ENCODE peak calls at places on chromosomes 12 and 14, in five cellular contexts. R is neural crest cell, B is NCI-H2171 treated with DMSO at 0.1 percent for 48 hours, M is caudate nucleus, X is COR-L47. F is an unnamed sample.

GRCh38 chr12:6852651-6853354 is 853 bp downstream of the USP5 start:
- DNase-seq in R (no peak), B (peak; percentile 100), M (peak; percentile 56), X (no peak), F (no peak)

GRCh38 chr12:69274861-69275260 is 35.5 kb downstream of the CPSF6 start:
- DNase-seq in R (no peak), B (no peak), M (no peak), X (no peak), F (no peak)

GRCh38 chr12:130954544-130954831 is 781 bp downstream of the ADGRD1 start:
- DNase-seq in R (no peak), B (no peak), M (no peak), X (no peak), F (no peak)

GRCh38 chr14:69471916-69472315 is 12.6 kb upstream of the PLEKHD1 start:
- DNase-seq in R (no peak), B (no peak), M (no peak), X (no peak), F (no peak)

GRCh38 chr14:71248204-71248603 is 340.9 kb downstream of the PCNX1 start:
- DNase-seq in R (no peak), B (no peak), M (no peak), X (no peak), F (no peak)

GRCh38 chr12:70070494-70071007 is 172.7 kb upstream of the CNOT2 start:
- DNase-seq in R (no peak), B (no peak), M (no peak), X (no peak), F (no peak)

GRCh38 chr12:3381059-3382047 is 109.7 kb upstream of the PRMT8 start:
- DNase-seq in R (no peak), B (no peak), M (no peak), X (no peak), F (no peak)

GRCh38 chr12:75474121-75474520 is 6.4 kb upstream of the GLIPR1 start:
- DNase-seq in R (no peak), B (no peak), M (no peak), X (no peak), F (no peak)

GRCh38 chr12:132772551-132772950 is 10.9 kb upstream of the ANKLE2 start:
- DNase-seq in R (no peak), B (no peak), M (no peak), X (no peak), F (peak; percentile 68)

GRCh38 chr14:104342435-104343293 is 204.3 kb downstream of the KIF26A start:
- DNase-seq in R (no peak), B (no peak), M (no peak), X (no peak), F (no peak)

GRCh38 chr12:100138048-100138907 is 4.4 kb downstream of the BLTP3B start:
- DNase-seq in R (no peak), B (peak; percentile 23), M (no peak), X (no peak), F (no peak)

GRCh38 chr12:87085286-87085685 is 829.1 kb upstream of the MGAT4C start:
- DNase-seq in R (no peak), B (no peak), M (no peak), X (no peak), F (no peak)

GRCh38 chr12:123995023-123995422 is 22.0 kb downstream of the ZNF664 start:
- DNase-seq in R (no peak), B (no peak), M (no peak), X (no peak), F (no peak)

GRCh38 chr12:26125451-26126339 is 858 bp upstream of the BHLHE41 start:
- DNase-seq in R (peak; percentile 43), B (peak; percentile 70), M (peak; percentile 79), X (no peak), F (peak; percentile 59)

GRCh38 chr14:99221445-99221844 is 50.6 kb downstream of the BCL11B start:
- DNase-seq in R (no peak), B (no peak), M (no peak), X (no peak), F (no peak)

GRCh38 chr12:53791735-53792326 is 40.1 kb upstream of the CISTR start:
- DNase-seq in R (peak; percentile 6), B (no peak), M (no peak), X (peak; percentile 5), F (no peak)

GRCh38 chr12:41992029-41992428 is 152.6 kb downstream of the GXYLT1 start:
- DNase-seq in R (no peak), B (no peak), M (no peak), X (no peak), F (no peak)

GRCh38 chr12:124778411-124778810 is 85.3 kb downstream of the SCARB1 start:
- DNase-seq in R (no peak), B (no peak), M (no peak), X (no peak), F (no peak)

GRCh38 chr12:1474059-1474537 is 120.3 kb downstream of the FBXL14 start:
- DNase-seq in R (no peak), B (no peak), M (no peak), X (no peak), F (no peak)

GRCh38 chr12:99759467-99759866 is 111.9 kb downstream of the GARIN6 start:
- DNase-seq in R (no peak), B (no peak), M (no peak), X (no peak), F (no peak)

GRCh38 chr12:106138646-106139421 is at the start of gene NUAK1:
- DNase-seq in R (peak; percentile 81), B (peak; percentile 70), M (peak; percentile 84), X (peak; percentile 67), F (no peak)

GRCh38 chr14:24298892-24299254 is 707 bp downstream of the DHRS1 start:
- DNase-seq in R (no peak), B (no peak), M (no peak), X (no peak), F (no peak)

GRCh38 chr12:38906482-38907170 is 1.2 kb upstream of the CPNE8 start:
- DNase-seq in R (peak; percentile 85), B (peak; percentile 53), M (peak; percentile 66), X (no peak), F (peak; percentile 74)

GRCh38 chr12:52280319-52280795 is 5.9 kb downstream of the KRT86 start:
- DNase-seq in R (no peak), B (no peak), M (no peak), X (no peak), F (no peak)

GRCh38 chr14:91484744-91485143 is 25.4 kb downstream of the PPP4R3A start:
- DNase-seq in R (no peak), B (no peak), M (no peak), X (no peak), F (no peak)

GRCh38 chr14:38135096-38135495 is 72.6 kb upstream of the SSTR1 start:
- DNase-seq in R (no peak), B (no peak), M (no peak), X (no peak), F (no peak)

GRCh38 chr12:49684310-49684854 is 22.8 kb downstream of the FMNL3 start:
- DNase-seq in R (no peak), B (no peak), M (no peak), X (no peak), F (no peak)

GRCh38 chr14:72883963-72884362 is 9.9 kb downstream of the DPF3 start:
- DNase-seq in R (no peak), B (no peak), M (no peak), X (no peak), F (no peak)

GRCh38 chr12:126874427-126875026 is 1392.4 kb upstream of the TMEM132C start:
- DNase-seq in R (peak; percentile 66), B (no peak), M (peak; percentile 33), X (peak; percentile 2), F (peak; percentile 26)

GRCh38 chr14:104973215-104974145 is 4.7 kb downstream of the AHNAK2 start:
- DNase-seq in R (no peak), B (no peak), M (no peak), X (peak; percentile 61), F (no peak)

GRCh38 chr12:46342562-46343033 is 30.0 kb downstream of the SLC38A2 start:
- DNase-seq in R (no peak), B (no peak), M (no peak), X (peak; percentile 5), F (no peak)

GRCh38 chr12:120439646-120440247 is 1.8 kb downstream of the COX6A1 start:
- DNase-seq in R (peak; percentile 62), B (peak; percentile 49), M (peak; percentile 5), X (peak; percentile 71), F (peak; percentile 52)

GRCh38 chr14:47439953-47440352 is 235.5 kb downstream of the MDGA2 start:
- DNase-seq in R (no peak), B (no peak), M (no peak), X (no peak), F (no peak)

GRCh38 chr12:130745921-130746320 is 29.8 kb upstream of the RIMBP2 start:
- DNase-seq in R (no peak), B (no peak), M (no peak), X (no peak), F (no peak)

GRCh38 chr14:33762462-33762861 is 188.4 kb downstream of the EGLN3 start:
- DNase-seq in R (no peak), B (no peak), M (no peak), X (no peak), F (no peak)

GRCh38 chr12:108805136-108805535 is 52.2 kb downstream of the SSH1 start:
- DNase-seq in R (no peak), B (no peak), M (no peak), X (no peak), F (no peak)